ENCODE peak calls at places on chromosomes 1 and 21, in ten cellular contexts. One of them, this sample, is unnamed.

GRCh38 chr1:6037338-6037762 is 8.3 kb upstream of the KCNAB2 start:
- DNase-seq in cerebellar cortex: no peak
- DNase-seq in Calu3: no peak
- DNase-seq in colonic mucosa: no peak
- DNase-seq in EL: peak
- DNase-seq in uterus: no peak
- DNase-seq in SJSA1: peak
- DNase-seq in HFFc6: peak
- DNase-seq in fibroblast of pulmonary artery: peak
- DNase-seq in stimulated activated CD4-positive, alpha-beta T cell treated with anti-CD3 and anti-CD28 coated beads, Interleukin-2, amount 100 ng/mL, for 48 hours: no peak
- DNase-seq in this sample: no peak

GRCh38 chr1:155064109-155064812 is 721 bp downstream of the EFNA4 start:
- DNase-seq in cerebellar cortex: no peak
- DNase-seq in SJSA1: no peak
- DNase-seq in Calu3: no peak
- DNase-seq in HFFc6: no peak
- DNase-seq in EL: peak
- DNase-seq in fibroblast of pulmonary artery: no peak
- DNase-seq in colonic mucosa: peak
- DNase-seq in uterus: no peak
- DNase-seq in stimulated activated CD4-positive, alpha-beta T cell treated with anti-CD3 and anti-CD28 coated beads, Interleukin-2, amount 100 ng/mL, for 48 hours: no peak
- DNase-seq in this sample: no peak

GRCh38 chr1:240136402-240136801 is 44.7 kb downstream of the FMN2 start:
- DNase-seq in Calu3: no peak
- DNase-seq in cerebellar cortex: no peak
- DNase-seq in EL: peak
- DNase-seq in HFFc6: peak
- DNase-seq in SJSA1: no peak
- DNase-seq in colonic mucosa: no peak
- DNase-seq in stimulated activated CD4-positive, alpha-beta T cell treated with anti-CD3 and anti-CD28 coated beads, Interleukin-2, amount 100 ng/mL, for 48 hours: no peak
- DNase-seq in fibroblast of pulmonary artery: no peak
- DNase-seq in uterus: no peak
- DNase-seq in this sample: no peak

GRCh38 chr1:56627636-56628039 is 17.5 kb upstream of the PRKAA2 start:
- DNase-seq in colonic mucosa: no peak
- DNase-seq in EL: peak
- DNase-seq in cerebellar cortex: no peak
- DNase-seq in Calu3: no peak
- DNase-seq in HFFc6: no peak
- DNase-seq in SJSA1: peak
- DNase-seq in uterus: no peak
- DNase-seq in fibroblast of pulmonary artery: no peak
- DNase-seq in stimulated activated CD4-positive, alpha-beta T cell treated with anti-CD3 and anti-CD28 coated beads, Interleukin-2, amount 100 ng/mL, for 48 hours: no peak
- DNase-seq in this sample: no peak

GRCh38 chr21:45511661-45512431 is 30.4 kb downstream of the SLC19A1 start:
- DNase-seq in fibroblast of pulmonary artery: no peak
- DNase-seq in Calu3: no peak
- DNase-seq in uterus: no peak
- DNase-seq in EL: no peak
- DNase-seq in stimulated activated CD4-positive, alpha-beta T cell treated with anti-CD3 and anti-CD28 coated beads, Interleukin-2, amount 100 ng/mL, for 48 hours: no peak
- DNase-seq in cerebellar cortex: no peak
- DNase-seq in SJSA1: no peak
- DNase-seq in HFFc6: no peak
- DNase-seq in colonic mucosa: no peak
- DNase-seq in this sample: no peak

GRCh38 chr1:232211149-232211548 is 418.8 kb downstream of the SIPA1L2 start:
- DNase-seq in cerebellar cortex: no peak
- DNase-seq in HFFc6: no peak
- DNase-seq in EL: no peak
- DNase-seq in Calu3: peak
- DNase-seq in SJSA1: no peak
- DNase-seq in uterus: no peak
- DNase-seq in colonic mucosa: no peak
- DNase-seq in stimulated activated CD4-positive, alpha-beta T cell treated with anti-CD3 and anti-CD28 coated beads, Interleukin-2, amount 100 ng/mL, for 48 hours: no peak
- DNase-seq in fibroblast of pulmonary artery: no peak
- DNase-seq in this sample: no peak

GRCh38 chr1:231217056-231217455 is 24.0 kb upstream of the GNPAT start:
- DNase-seq in colonic mucosa: no peak
- DNase-seq in stimulated activated CD4-positive, alpha-beta T cell treated with anti-CD3 and anti-CD28 coated beads, Interleukin-2, amount 100 ng/mL, for 48 hours: no peak
- DNase-seq in SJSA1: no peak
- DNase-seq in EL: no peak
- DNase-seq in Calu3: no peak
- DNase-seq in HFFc6: no peak
- DNase-seq in uterus: no peak
- DNase-seq in cerebellar cortex: no peak
- DNase-seq in fibroblast of pulmonary artery: no peak
- DNase-seq in this sample: no peak

GRCh38 chr1:21296509-21297354 is 6.5 kb upstream of the ECE1 start:
- DNase-seq in cerebellar cortex: no peak
- DNase-seq in fibroblast of pulmonary artery: no peak
- DNase-seq in uterus: no peak
- DNase-seq in stimulated activated CD4-positive, alpha-beta T cell treated with anti-CD3 and anti-CD28 coated beads, Interleukin-2, amount 100 ng/mL, for 48 hours: no peak
- DNase-seq in Calu3: no peak
- DNase-seq in colonic mucosa: no peak
- DNase-seq in HFFc6: no peak
- DNase-seq in SJSA1: no peak
- DNase-seq in EL: no peak
- DNase-seq in this sample: no peak

GRCh38 chr1:35886606-35887431 is 3.8 kb downstream of the AGO1 start:
- DNase-seq in Calu3: no peak
- DNase-seq in stimulated activated CD4-positive, alpha-beta T cell treated with anti-CD3 and anti-CD28 coated beads, Interleukin-2, amount 100 ng/mL, for 48 hours: no peak
- DNase-seq in EL: no peak
- DNase-seq in cerebellar cortex: no peak
- DNase-seq in uterus: no peak
- DNase-seq in fibroblast of pulmonary artery: no peak
- DNase-seq in HFFc6: no peak
- DNase-seq in colonic mucosa: no peak
- DNase-seq in SJSA1: no peak
- DNase-seq in this sample: no peak

GRCh38 chr1:83802023-83802422 is 196.9 kb downstream of the TTLL7 start:
- DNase-seq in Calu3: no peak
- DNase-seq in EL: no peak
- DNase-seq in HFFc6: no peak
- DNase-seq in SJSA1: no peak
- DNase-seq in uterus: no peak
- DNase-seq in colonic mucosa: no peak
- DNase-seq in fibroblast of pulmonary artery: no peak
- DNase-seq in cerebellar cortex: no peak
- DNase-seq in stimulated activated CD4-positive, alpha-beta T cell treated with anti-CD3 and anti-CD28 coated beads, Interleukin-2, amount 100 ng/mL, for 48 hours: no peak
- DNase-seq in this sample: no peak

GRCh38 chr1:173639102-173639501 is 4.0 kb downstream of the TEX50 start:
- DNase-seq in fibroblast of pulmonary artery: no peak
- DNase-seq in uterus: no peak
- DNase-seq in cerebellar cortex: no peak
- DNase-seq in HFFc6: no peak
- DNase-seq in Calu3: no peak
- DNase-seq in colonic mucosa: no peak
- DNase-seq in stimulated activated CD4-positive, alpha-beta T cell treated with anti-CD3 and anti-CD28 coated beads, Interleukin-2, amount 100 ng/mL, for 48 hours: no peak
- DNase-seq in SJSA1: no peak
- DNase-seq in EL: no peak
- DNase-seq in this sample: no peak

GRCh38 chr1:185996211-185996610 is 262.0 kb downstream of the HMCN1 start:
- DNase-seq in colonic mucosa: no peak
- DNase-seq in stimulated activated CD4-positive, alpha-beta T cell treated with anti-CD3 and anti-CD28 coated beads, Interleukin-2, amount 100 ng/mL, for 48 hours: no peak
- DNase-seq in EL: peak
- DNase-seq in SJSA1: no peak
- DNase-seq in HFFc6: peak
- DNase-seq in Calu3: peak
- DNase-seq in fibroblast of pulmonary artery: peak
- DNase-seq in uterus: no peak
- DNase-seq in cerebellar cortex: no peak
- DNase-seq in this sample: no peak

GRCh38 chr1:241799414-241799813 is 48.6 kb upstream of the EXO1 start:
- DNase-seq in Calu3: no peak
- DNase-seq in cerebellar cortex: no peak
- DNase-seq in uterus: no peak
- DNase-seq in HFFc6: peak
- DNase-seq in EL: peak
- DNase-seq in SJSA1: no peak
- DNase-seq in stimulated activated CD4-positive, alpha-beta T cell treated with anti-CD3 and anti-CD28 coated beads, Interleukin-2, amount 100 ng/mL, for 48 hours: no peak
- DNase-seq in fibroblast of pulmonary artery: no peak
- DNase-seq in colonic mucosa: no peak
- DNase-seq in this sample: no peak

GRCh38 chr1:73160759-73161158 is 878.4 kb upstream of the NEGR1 start:
- DNase-seq in cerebellar cortex: no peak
- DNase-seq in fibroblast of pulmonary artery: no peak
- DNase-seq in HFFc6: no peak
- DNase-seq in colonic mucosa: no peak
- DNase-seq in Calu3: no peak
- DNase-seq in stimulated activated CD4-positive, alpha-beta T cell treated with anti-CD3 and anti-CD28 coated beads, Interleukin-2, amount 100 ng/mL, for 48 hours: no peak
- DNase-seq in EL: no peak
- DNase-seq in uterus: no peak
- DNase-seq in SJSA1: no peak
- DNase-seq in this sample: no peak

GRCh38 chr1:167947733-167948132 is 10.9 kb upstream of the MPC2 start:
- DNase-seq in SJSA1: no peak
- DNase-seq in stimulated activated CD4-positive, alpha-beta T cell treated with anti-CD3 and anti-CD28 coated beads, Interleukin-2, amount 100 ng/mL, for 48 hours: no peak
- DNase-seq in fibroblast of pulmonary artery: no peak
- DNase-seq in cerebellar cortex: no peak
- DNase-seq in HFFc6: no peak
- DNase-seq in colonic mucosa: no peak
- DNase-seq in EL: no peak
- DNase-seq in Calu3: no peak
- DNase-seq in uterus: no peak
- DNase-seq in this sample: no peak

GRCh38 chr1:198174297-198174696 is 17.5 kb downstream of the NEK7 start:
- DNase-seq in fibroblast of pulmonary artery: no peak
- DNase-seq in Calu3: no peak
- DNase-seq in stimulated activated CD4-positive, alpha-beta T cell treated with anti-CD3 and anti-CD28 coated beads, Interleukin-2, amount 100 ng/mL, for 48 hours: no peak
- DNase-seq in colonic mucosa: no peak
- DNase-seq in SJSA1: peak
- DNase-seq in cerebellar cortex: no peak
- DNase-seq in HFFc6: no peak
- DNase-seq in EL: no peak
- DNase-seq in uterus: no peak
- DNase-seq in this sample: no peak

GRCh38 chr1:41955461-41956159 is 36.9 kb upstream of the HIVEP3 start:
- DNase-seq in colonic mucosa: no peak
- DNase-seq in EL: peak
- DNase-seq in uterus: no peak
- DNase-seq in stimulated activated CD4-positive, alpha-beta T cell treated with anti-CD3 and anti-CD28 coated beads, Interleukin-2, amount 100 ng/mL, for 48 hours: no peak
- DNase-seq in fibroblast of pulmonary artery: peak
- DNase-seq in cerebellar cortex: no peak
- DNase-seq in SJSA1: peak
- DNase-seq in Calu3: peak
- DNase-seq in HFFc6: peak
- DNase-seq in this sample: no peak

GRCh38 chr1:44406761-44407429 is 1.8 kb downstream of the RNF220 start:
- DNase-seq in uterus: no peak
- DNase-seq in Calu3: no peak
- DNase-seq in EL: peak
- DNase-seq in colonic mucosa: no peak
- DNase-seq in SJSA1: no peak
- DNase-seq in HFFc6: no peak
- DNase-seq in fibroblast of pulmonary artery: no peak
- DNase-seq in stimulated activated CD4-positive, alpha-beta T cell treated with anti-CD3 and anti-CD28 coated beads, Interleukin-2, amount 100 ng/mL, for 48 hours: no peak
- DNase-seq in cerebellar cortex: no peak
- DNase-seq in this sample: no peak

GRCh38 chr1:238484121-238484520 is 593.4 kb upstream of the ZP4 start:
- DNase-seq in EL: peak
- DNase-seq in cerebellar cortex: no peak
- DNase-seq in stimulated activated CD4-positive, alpha-beta T cell treated with anti-CD3 and anti-CD28 coated beads, Interleukin-2, amount 100 ng/mL, for 48 hours: no peak
- DNase-seq in Calu3: no peak
- DNase-seq in SJSA1: no peak
- DNase-seq in HFFc6: no peak
- DNase-seq in uterus: no peak
- DNase-seq in colonic mucosa: no peak
- DNase-seq in fibroblast of pulmonary artery: peak
- DNase-seq in this sample: no peak

This sample was measured in G401.